ENCODE peak calls at places on chromosomes 11 and 22, in seven cellular contexts. K is tibial nerve; C is GM04504; P is stimulated activated naive B cell treated with anti-CD40 and anti-IgM and Interleukin-4, amounts not matched to agents 10 μg/mL and 1 μg/mL and 100 μg/mL, for 72 hours; T is neural crest cell; A is ACHN; O is activated CD8-positive, alpha-beta memory T cell treated with anti-CD3 and anti-CD28 coated beads for 24 hours. Y is an unnamed sample.

GRCh38 chr11:101718406-101718805 is 134.6 kb upstream of the TRPC6 start:
- DNase-seq in A (no peak), O (no peak), T (no peak), K (no peak), P (no peak), C (no peak), Y (no peak)

GRCh38 chr11:70669871-70670683 is 271.7 kb downstream of the CTTN start:
- DNase-seq in O (no peak), K (no peak), A (no peak), C (no peak), T (no peak), P (no peak), Y (no peak)

GRCh38 chr11:60194511-60194910 is 11.6 kb upstream of the MS4A6A start:
- DNase-seq in T (no peak), A (no peak), O (no peak), K (no peak), P (no peak), C (no peak), Y (no peak)

GRCh38 chr11:63738720-63739360 is 29.7 kb downstream of the ZFTA start:
- DNase-seq in C (peak), O (peak), T (peak), P (no peak), A (peak), K (peak), Y (no peak)

GRCh38 chr11:63547076-63547475 is 10.5 kb downstream of the PLAAT4 start:
- DNase-seq in A (no peak), K (no peak), C (no peak), P (no peak), T (no peak), O (no peak), Y (no peak)

GRCh38 chr22:36435516-36436415 is 45.7 kb downstream of the TXN2 start:
- DNase-seq in K (no peak), C (no peak), O (peak), A (no peak), T (no peak), P (peak), Y (no peak)

GRCh38 chr22:46054091-46054877 is 77.3 kb upstream of the WNT7B start:
- DNase-seq in A (peak), T (no peak), O (peak), C (no peak), P (peak), K (peak), Y (peak)

GRCh38 chr11:75592699-75593098 is 30.6 kb downstream of the SERPINH1 start:
- DNase-seq in O (no peak), P (no peak), K (no peak), T (no peak), A (no peak), C (no peak), Y (no peak)

GRCh38 chr22:29149841-29150555 is 55.7 kb upstream of the EMID1 start:
- DNase-seq in T (peak), O (no peak), P (no peak), C (no peak), A (no peak), K (peak), Y (peak)

GRCh38 chr11:74949748-74950127 is 672 bp downstream of the SPCS2 start:
- DNase-seq in C (no peak), A (no peak), T (no peak), K (no peak), O (no peak), P (no peak), Y (no peak)

GRCh38 chr22:42366815-42367581 is 65.2 kb downstream of the NFAM1 start:
- DNase-seq in C (no peak), P (no peak), K (no peak), O (no peak), T (no peak), A (no peak), Y (no peak)

GRCh38 chr22:50731811-50732624 is 6.0 kb upstream of the ACR start:
- DNase-seq in C (no peak), T (no peak), K (peak), P (no peak), O (peak), A (peak), Y (peak)

GRCh38 chr11:1153951-1154487 is 3.7 kb upstream of the MUC5AC start:
- DNase-seq in C (peak), P (no peak), K (no peak), T (no peak), A (peak), O (peak), Y (peak)

GRCh38 chr11:117824571-117825537 is at the start of gene FXYD2:
- DNase-seq in A (peak), O (peak), C (no peak), T (no peak), K (no peak), P (no peak), Y (no peak)

GRCh38 chr11:10587995-10588394 is 19.5 kb upstream of the LYVE1 start:
- DNase-seq in C (no peak), K (no peak), O (no peak), P (no peak), A (no peak), T (no peak), Y (no peak)

GRCh38 chr11:32426192-32426591 is 9.1 kb downstream of the WT1 start:
- DNase-seq in T (no peak), P (no peak), K (no peak), C (no peak), O (no peak), A (no peak), Y (no peak)

GRCh38 chr11:78380615-78381029 is 37.0 kb downstream of the GAB2 start:
- DNase-seq in K (no peak), T (no peak), P (no peak), A (no peak), O (no peak), C (no peak), Y (no peak)